ENCODE peak calls at places on chromosomes 13 and 19, in seven cellular contexts. Q is Peyer's patch, X is A549, D is body of pancreas, K is heart left ventricle, N is uterus, A is upper lobe of left lung. C is an unnamed sample.

GRCh38 chr13:87384099-87384498 is 287.1 kb upstream of the SLITRK5 start:
- DNase-seq in X (no peak), Q (no peak), D (no peak), A (no peak), K (no peak), N (no peak), C (no peak)

GRCh38 chr13:75550159-75550567 is 572 bp downstream of the UCHL3 start:
- DNase-seq in X (peak), A (no peak), D (peak), K (peak), Q (no peak), N (peak), C (no peak)

GRCh38 chr19:29583196-29584006 is 22.7 kb upstream of the POP4 start:
- DNase-seq in X (no peak), N (no peak), A (no peak), Q (no peak), D (no peak), K (no peak), C (no peak)

GRCh38 chr13:43908156-43909126 is 28.7 kb downstream of the LACC1 start:
- DNase-seq in D (no peak), X (peak), K (no peak), N (no peak), Q (no peak), A (no peak), C (no peak)

GRCh38 chr13:64855506-64855905 is 2374.6 kb downstream of the PCDH9 start:
- DNase-seq in Q (no peak), N (no peak), X (no peak), K (no peak), D (no peak), A (no peak), C (no peak)

GRCh38 chr19:33191501-33191900 is 2.6 kb upstream of the LRP3 start:
- DNase-seq in Q (peak), K (peak), N (no peak), A (no peak), X (no peak), D (no peak), C (no peak)

GRCh38 chr13:113926301-113926761 is 47.5 kb downstream of the C13orf46 start:
- DNase-seq in X (no peak), D (no peak), N (peak), A (no peak), K (no peak), Q (peak), C (peak)

GRCh38 chr13:22961835-22962537 is 218.8 kb upstream of the SGCG start:
- DNase-seq in Q (no peak), N (no peak), D (no peak), X (no peak), A (peak), K (no peak), C (peak)

GRCh38 chr13:94251801-94252200 is 227.7 kb downstream of the DCT start:
- DNase-seq in N (peak), X (no peak), Q (no peak), A (no peak), K (peak), D (peak), C (no peak)

GRCh38 chr13:99431927-99432636 is 69.2 kb upstream of the TM9SF2 start:
- DNase-seq in X (no peak), A (no peak), K (no peak), N (no peak), Q (no peak), D (no peak), C (no peak)

GRCh38 chr13:111853146-111853545 is 213.8 kb upstream of the SOX1 start:
- DNase-seq in A (no peak), N (no peak), X (no peak), K (no peak), D (no peak), Q (no peak), C (peak)

GRCh38 chr13:22235950-22236290 is 565.0 kb downstream of the FGF9 start:
- DNase-seq in Q (no peak), X (no peak), K (no peak), A (no peak), N (no peak), D (no peak), C (no peak)

GRCh38 chr19:14091086-14091884 is 734 bp upstream of the SAMD1 start:
- DNase-seq in D (peak), K (no peak), X (peak), Q (peak), N (peak), A (peak), C (peak)

GRCh38 chr19:41298327-41298964 is 11.5 kb upstream of the CCDC97 start:
- DNase-seq in A (peak), K (peak), D (peak), X (no peak), N (peak), Q (peak), C (peak)

GRCh38 chr19:40799558-40800338 is 757 bp downstream of the EGLN2 start:
- DNase-seq in Q (peak), K (peak), A (peak), D (no peak), X (no peak), N (no peak), C (no peak)

GRCh38 chr13:43880451-43880850 is 747 bp downstream of the LACC1 start:
- DNase-seq in X (no peak), D (no peak), K (no peak), N (no peak), A (no peak), Q (no peak), C (no peak)

GRCh38 chr13:100552755-100553154 is 35.8 kb downstream of the GGACT start:
- DNase-seq in D (no peak), K (no peak), A (no peak), X (no peak), N (no peak), Q (peak), C (no peak)

GRCh38 chr13:43758834-43759233 is 27.9 kb downstream of the ENOX1 start:
- DNase-seq in D (no peak), A (no peak), X (no peak), K (no peak), N (no peak), Q (no peak), C (no peak)

GRCh38 chr13:109778102-109778542 is 8.3 kb downstream of the IRS2 start:
- DNase-seq in A (no peak), X (peak), N (no peak), Q (no peak), D (peak), K (no peak), C (no peak)

GRCh38 chr13:110944121-110944967 is 29.5 kb upstream of the ANKRD10 start:
- DNase-seq in A (no peak), K (no peak), D (peak), N (no peak), Q (no peak), X (peak), C (peak)

GRCh38 chr13:113729329-113730019 is 29.6 kb upstream of the TMEM255B start:
- DNase-seq in X (peak), D (no peak), K (peak), N (no peak), A (no peak), Q (peak), C (no peak)

GRCh38 chr19:47152205-47152604 is 21.6 kb downstream of the SAE1 start:
- DNase-seq in X (no peak), D (no peak), Q (no peak), K (no peak), A (no peak), N (no peak), C (no peak)

GRCh38 chr13:101757446-101758039 is 305.1 kb downstream of the ITGBL1 start:
- DNase-seq in X (peak), N (no peak), D (no peak), K (no peak), Q (no peak), A (no peak), C (no peak)

GRCh38 chr19:31497709-31498108 is 148.5 kb upstream of the TSHZ3 start:
- DNase-seq in D (no peak), A (no peak), N (no peak), Q (no peak), X (no peak), K (no peak), C (peak)

GRCh38 chr13:34011552-34012085 is 193.7 kb downstream of the RFC3 start:
- DNase-seq in K (no peak), X (peak), D (peak), Q (no peak), A (no peak), N (no peak), C (no peak)

GRCh38 chr13:39515231-39515630 is 87.8 kb downstream of the LHFPL6 start:
- DNase-seq in K (no peak), N (no peak), D (no peak), A (no peak), X (no peak), Q (no peak), C (no peak)

GRCh38 chr13:110322828-110323171 is 15.7 kb downstream of the COL4A2 start:
- DNase-seq in A (no peak), Q (no peak), K (no peak), X (no peak), N (no peak), D (no peak), C (peak)

GRCh38 chr13:43360911-43361605 is 337.7 kb downstream of the DNAJC15 start:
- DNase-seq in A (no peak), N (no peak), X (no peak), K (no peak), D (no peak), Q (no peak), C (no peak)

GRCh38 chr19:55644842-55645511 is 1.5 kb downstream of the ZNF581 start:
- DNase-seq in X (no peak), N (no peak), D (no peak), A (peak), K (no peak), Q (no peak), C (no peak)

DNA sequence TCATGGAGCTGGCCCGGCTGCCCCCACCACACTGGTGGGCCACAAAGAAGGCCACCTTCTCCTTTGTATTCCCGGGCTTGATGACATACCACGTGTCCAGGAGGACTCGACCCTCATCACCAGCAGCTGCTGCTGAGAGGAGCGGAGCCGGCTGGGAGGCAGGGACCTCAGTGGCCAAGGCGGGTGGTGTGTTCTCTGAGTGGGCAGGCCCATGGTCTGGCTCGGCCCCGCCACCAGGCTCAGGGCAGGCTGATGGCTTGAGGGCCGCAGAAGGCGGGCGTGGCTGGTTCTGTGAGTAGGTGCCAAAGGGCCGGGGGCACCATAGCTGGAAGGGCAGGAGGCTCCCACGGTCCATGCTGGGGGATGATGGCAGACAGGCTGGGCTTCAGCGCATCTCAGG is 17.6 kb downstream of the FBXO46 start:
- DNase-seq in K (no peak), D (no peak), X (no peak), Q (no peak), N (no peak), A (peak), C (no peak)
- TF ChIP-seq POLR2A in K (no peak), D (no peak), X (no peak), Q (no peak), N (no peak), A (no peak), C (no peak)

DNA sequence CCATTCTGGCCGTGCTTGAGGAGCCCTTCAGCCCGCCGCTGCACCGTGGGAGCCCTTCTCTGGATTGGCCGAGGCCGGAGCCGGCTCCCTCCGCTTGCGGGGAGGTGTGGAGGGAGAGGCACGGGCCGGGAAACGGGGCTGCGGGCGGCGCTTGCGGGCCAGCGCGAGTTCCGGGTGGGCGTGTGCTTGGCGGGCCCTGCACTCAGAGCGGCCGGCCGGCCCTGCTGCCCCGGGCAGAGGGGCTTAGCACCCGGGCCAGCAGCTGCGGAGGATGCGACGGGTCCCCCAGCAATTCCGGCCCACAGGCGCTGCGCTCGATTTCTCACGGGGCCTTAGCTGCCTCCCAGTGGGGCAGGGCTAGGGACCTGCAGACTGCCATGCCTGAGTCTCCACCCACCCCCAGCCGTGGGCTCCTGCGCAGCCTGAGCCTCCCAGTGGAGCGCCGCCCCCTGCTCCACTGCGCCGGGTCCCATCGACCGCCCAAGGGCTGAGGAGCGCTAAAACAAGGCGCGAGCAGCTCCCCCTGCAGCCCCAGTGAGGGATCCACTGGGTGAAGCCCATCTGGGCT is 76.5 kb downstream of the PCDH20 start:
- DNase-seq in X (no peak), D (no peak), A (peak), N (no peak), K (no peak), Q (no peak), C (no peak)
- H3K4me3 ChIP-seq in X (no peak), D (no peak), A (no peak), N (no peak), K (no peak), Q (no peak), C (no peak)

DNA sequence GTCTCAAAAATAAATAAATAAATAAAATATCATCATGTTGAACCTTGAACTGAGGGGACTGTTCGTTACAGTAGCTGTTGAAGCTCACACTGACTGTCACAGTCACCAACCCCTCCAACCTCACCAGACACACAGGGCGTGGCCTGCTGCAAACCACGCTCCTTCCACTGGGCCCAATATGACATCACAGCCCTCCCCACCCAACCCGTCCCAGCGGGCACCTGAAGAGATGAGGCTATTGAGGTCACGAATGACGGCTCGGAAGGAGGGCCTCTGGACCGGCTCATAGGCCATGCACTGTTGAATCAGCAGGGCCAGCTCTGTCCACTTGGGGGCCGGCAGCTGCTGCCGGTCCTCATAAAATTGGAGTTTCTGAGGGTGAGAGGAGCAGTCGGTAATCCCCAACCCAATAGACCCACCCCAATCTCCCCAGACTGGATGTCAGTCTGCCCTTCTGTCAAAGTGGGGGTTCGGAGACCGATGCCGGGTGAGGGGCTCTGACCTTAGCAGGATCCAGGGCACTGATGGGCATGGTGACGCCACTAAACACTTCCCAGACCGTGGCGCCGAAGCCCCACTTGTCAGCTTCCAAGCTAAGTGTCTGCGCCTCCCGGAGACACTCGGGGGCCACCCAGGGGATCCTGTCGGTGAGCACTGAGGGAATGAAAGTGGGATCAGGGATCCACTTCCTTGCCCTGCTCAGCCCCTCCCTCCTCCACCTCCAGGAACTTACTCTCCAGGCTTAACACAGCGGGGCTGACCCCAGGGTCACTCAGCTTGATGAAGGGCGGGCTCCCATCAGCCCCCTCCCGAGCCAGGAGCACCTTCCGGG is 13.2 kb downstream of the JAK3 start:
- DNase-seq in Q (no peak), N (no peak), K (no peak), X (peak), D (no peak), A (no peak), C (no peak)
- TF ChIP-seq CTCF in Q (no peak), N (no peak), K (no peak), X (no peak), D (no peak), A (no peak), C (no peak)

GRCh38 chr19:38543286-38543806 is 74.4 kb downstream of the MAP4K1 start:
- DNase-seq in D (no peak), N (no peak), X (no peak), Q (no peak), A (no peak), K (no peak), C (no peak)

GRCh38 chr19:38544569-38545315 is 73.0 kb downstream of the MAP4K1 start:
- DNase-seq in N (no peak), X (no peak), K (no peak), A (no peak), Q (no peak), D (no peak), C (no peak)

GRCh38 chr19:38542040-38542439 is 75.7 kb downstream of the MAP4K1 start:
- DNase-seq in A (no peak), K (no peak), D (no peak), X (no peak), Q (no peak), N (no peak), C (no peak)

GRCh38 chr19:38545596-38545995 is 72.2 kb downstream of the MAP4K1 start:
- DNase-seq in X (no peak), Q (no peak), N (no peak), D (no peak), A (no peak), K (no peak), C (no peak)

GRCh38 chr19:38543807-38544568 is 73.8 kb downstream of the MAP4K1 start:
- DNase-seq in D (peak), Q (no peak), N (peak), K (peak), X (peak), A (no peak), C (no peak)
- TF ChIP-seq POLR2A in D (no peak), Q (no peak), N (no peak), K (no peak), X (no peak), A (no peak), C (no peak)

GRCh38 chr19:48595833-48596232 is 10.7 kb upstream of the SPACA4 start:
- DNase-seq in A (no peak), X (no peak), N (no peak), K (no peak), Q (no peak), D (no peak), C (no peak)

GRCh38 chr19:48598996-48599626 is 7.4 kb upstream of the SPACA4 start:
- DNase-seq in D (no peak), K (no peak), Q (no peak), A (peak), N (no peak), X (no peak), C (no peak)

GRCh38 chr19:48596237-48596636 is 10.3 kb upstream of the SPACA4 start:
- DNase-seq in D (no peak), Q (no peak), K (no peak), A (no peak), N (no peak), X (no peak), C (no peak)

GRCh38 chr19:48595171-48595570 is 11.4 kb upstream of the SPACA4 start:
- DNase-seq in Q (no peak), D (no peak), A (no peak), N (no peak), K (no peak), X (no peak), C (no peak)

GRCh38 chr19:48596679-48597465 is 9.7 kb upstream of the SPACA4 start:
- DNase-seq in K (no peak), A (peak), N (no peak), D (no peak), Q (no peak), X (no peak), C (no peak)
- H3K4me3 ChIP-seq in K (no peak), A (no peak), N (no peak), D (no peak), Q (peak), X (no peak), C (no peak)

GRCh38 chr13:46682015-46682414 is 114.9 kb downstream of the ESD start:
- DNase-seq in D (no peak), X (no peak), A (no peak), Q (no peak), K (no peak), N (no peak), C (no peak)

GRCh38 chr13:46685006-46685730 is 111.8 kb downstream of the ESD start:
- DNase-seq in N (no peak), A (no peak), X (no peak), K (no peak), Q (no peak), D (no peak), C (no peak)

GRCh38 chr13:46686171-46686570 is 110.8 kb downstream of the ESD start:
- DNase-seq in K (no peak), D (no peak), Q (no peak), A (no peak), N (no peak), X (no peak), C (no peak)

GRCh38 chr13:46683879-46684278 is 113.1 kb downstream of the ESD start:
- DNase-seq in X (no peak), N (no peak), A (no peak), D (no peak), Q (no peak), K (no peak), C (no peak)

DNA sequence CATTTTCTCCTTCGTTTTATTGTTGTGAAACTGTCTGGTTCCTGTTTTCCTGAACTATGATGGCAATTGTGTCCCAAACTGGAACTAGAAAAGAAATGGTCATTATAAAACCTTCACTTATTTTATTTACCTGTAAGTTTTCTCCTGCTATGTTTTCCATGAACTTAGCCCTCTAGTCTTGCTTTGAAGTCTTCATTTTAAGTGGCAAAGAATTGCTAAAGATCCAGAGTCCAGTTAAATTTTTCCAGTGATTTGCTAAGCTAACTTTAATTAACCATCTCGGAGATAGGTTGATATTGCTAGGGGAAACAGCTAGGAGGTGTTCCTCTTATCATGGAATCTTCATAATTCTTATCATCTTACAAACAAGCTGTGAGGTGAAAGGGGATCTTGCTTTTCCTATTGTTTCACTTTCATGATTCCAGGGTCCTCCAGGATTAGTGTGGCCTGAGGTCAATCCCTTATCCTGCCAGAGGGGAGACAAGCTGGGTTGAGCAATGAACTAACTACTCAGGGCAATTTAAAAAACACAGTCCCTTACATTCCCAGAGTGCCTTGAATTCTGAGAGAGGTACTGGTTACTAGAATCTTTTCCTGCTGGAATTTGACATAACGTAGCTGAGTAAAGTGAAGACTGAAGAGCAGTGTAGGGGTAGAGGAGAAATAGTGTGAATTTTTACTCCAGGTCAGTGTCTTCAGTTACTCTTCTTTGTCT is 112.5 kb downstream of the ESD start:
- DNase-seq in A (no peak), X (no peak), K (no peak), Q (no peak), D (no peak), N (no peak), C (no peak)
- TF ChIP-seq CTCF in A (no peak), X (no peak), K (no peak), Q (no peak), D (no peak), N (peak), C (no peak)

C was measured in lower leg skin.